ENCODE peak calls at places on chromosomes 3 and 15, in ten cellular contexts. One of them, this sample, is unnamed.

GRCh38 chr3:49554639-49555265 is 475 bp downstream of the BSN start:
- DNase-seq in C1 segment of cervical spinal cord: no peak
- DNase-seq in CD4-positive, CD25-positive, alpha-beta regulatory T cell: peak; percentile 26
- DNase-seq in AG09309: no peak
- DNase-seq in stimulated activated CD4-positive, alpha-beta T cell treated with anti-CD3 and anti-CD28 coated beads, Interleukin-2, amount 100 ng/mL, for 24 hours: peak; percentile 64
- DNase-seq in CD8-positive, alpha-beta T cell: peak; percentile 19
- DNase-seq in cardiac septum: no peak
- DNase-seq in GM23248: no peak
- DNase-seq in GDM1: no peak
- DNase-seq in NCI-H1092 treated with DMSO at 0.1 percent for 48 hours: no peak
- DNase-seq in this sample: peak; percentile 88

GRCh38 chr3:168850109-168850508 is 754.4 kb upstream of the GOLIM4 start:
- DNase-seq in C1 segment of cervical spinal cord: no peak
- DNase-seq in CD4-positive, CD25-positive, alpha-beta regulatory T cell: no peak
- DNase-seq in AG09309: no peak
- DNase-seq in stimulated activated CD4-positive, alpha-beta T cell treated with anti-CD3 and anti-CD28 coated beads, Interleukin-2, amount 100 ng/mL, for 24 hours: no peak
- DNase-seq in CD8-positive, alpha-beta T cell: no peak
- DNase-seq in cardiac septum: no peak
- DNase-seq in GM23248: no peak
- DNase-seq in GDM1: no peak
- DNase-seq in NCI-H1092 treated with DMSO at 0.1 percent for 48 hours: no peak
- DNase-seq in this sample: no peak

GRCh38 chr15:57403532-57403931 is 27.2 kb downstream of the CGNL1 start:
- DNase-seq in C1 segment of cervical spinal cord: no peak
- DNase-seq in CD4-positive, CD25-positive, alpha-beta regulatory T cell: no peak
- DNase-seq in AG09309: no peak
- DNase-seq in stimulated activated CD4-positive, alpha-beta T cell treated with anti-CD3 and anti-CD28 coated beads, Interleukin-2, amount 100 ng/mL, for 24 hours: no peak
- DNase-seq in CD8-positive, alpha-beta T cell: no peak
- DNase-seq in cardiac septum: no peak
- DNase-seq in GM23248: no peak
- DNase-seq in GDM1: no peak
- DNase-seq in NCI-H1092 treated with DMSO at 0.1 percent for 48 hours: no peak
- DNase-seq in this sample: no peak

GRCh38 chr3:13595485-13595884 is 46.6 kb downstream of the FBLN2 start:
- DNase-seq in C1 segment of cervical spinal cord: no peak
- DNase-seq in CD4-positive, CD25-positive, alpha-beta regulatory T cell: no peak
- DNase-seq in AG09309: no peak
- DNase-seq in stimulated activated CD4-positive, alpha-beta T cell treated with anti-CD3 and anti-CD28 coated beads, Interleukin-2, amount 100 ng/mL, for 24 hours: no peak
- DNase-seq in CD8-positive, alpha-beta T cell: no peak
- DNase-seq in cardiac septum: no peak
- DNase-seq in GM23248: no peak
- DNase-seq in GDM1: no peak
- DNase-seq in NCI-H1092 treated with DMSO at 0.1 percent for 48 hours: no peak
- DNase-seq in this sample: peak; percentile 45

GRCh38 chr15:92636950-92637481 is 18.6 kb downstream of the FAM174B start:
- DNase-seq in C1 segment of cervical spinal cord: no peak
- DNase-seq in CD4-positive, CD25-positive, alpha-beta regulatory T cell: no peak
- DNase-seq in AG09309: no peak
- DNase-seq in stimulated activated CD4-positive, alpha-beta T cell treated with anti-CD3 and anti-CD28 coated beads, Interleukin-2, amount 100 ng/mL, for 24 hours: no peak
- DNase-seq in CD8-positive, alpha-beta T cell: no peak
- DNase-seq in cardiac septum: peak; percentile 67
- DNase-seq in GM23248: no peak
- DNase-seq in GDM1: no peak
- DNase-seq in NCI-H1092 treated with DMSO at 0.1 percent for 48 hours: peak; percentile 25
- DNase-seq in this sample: peak; percentile 56

GRCh38 chr3:195116393-195117185 is 154.4 kb downstream of the XXYLT1 start:
- DNase-seq in C1 segment of cervical spinal cord: no peak
- DNase-seq in CD4-positive, CD25-positive, alpha-beta regulatory T cell: no peak
- DNase-seq in AG09309: no peak
- DNase-seq in stimulated activated CD4-positive, alpha-beta T cell treated with anti-CD3 and anti-CD28 coated beads, Interleukin-2, amount 100 ng/mL, for 24 hours: no peak
- DNase-seq in CD8-positive, alpha-beta T cell: no peak
- DNase-seq in cardiac septum: no peak
- DNase-seq in GM23248: no peak
- DNase-seq in GDM1: no peak
- DNase-seq in NCI-H1092 treated with DMSO at 0.1 percent for 48 hours: no peak
- DNase-seq in this sample: no peak

GRCh38 chr15:92617197-92618037 is 38.2 kb downstream of the FAM174B start:
- DNase-seq in C1 segment of cervical spinal cord: no peak
- DNase-seq in CD4-positive, CD25-positive, alpha-beta regulatory T cell: no peak
- DNase-seq in AG09309: no peak
- DNase-seq in stimulated activated CD4-positive, alpha-beta T cell treated with anti-CD3 and anti-CD28 coated beads, Interleukin-2, amount 100 ng/mL, for 24 hours: no peak
- DNase-seq in CD8-positive, alpha-beta T cell: no peak
- DNase-seq in cardiac septum: peak; percentile 83
- DNase-seq in GM23248: peak; percentile 60
- DNase-seq in GDM1: no peak
- DNase-seq in NCI-H1092 treated with DMSO at 0.1 percent for 48 hours: peak; percentile 87
- DNase-seq in this sample: no peak

GRCh38 chr3:107206945-107207344 is 170.3 kb upstream of the CCDC54 start:
- DNase-seq in C1 segment of cervical spinal cord: no peak
- DNase-seq in CD4-positive, CD25-positive, alpha-beta regulatory T cell: no peak
- DNase-seq in AG09309: no peak
- DNase-seq in stimulated activated CD4-positive, alpha-beta T cell treated with anti-CD3 and anti-CD28 coated beads, Interleukin-2, amount 100 ng/mL, for 24 hours: no peak
- DNase-seq in CD8-positive, alpha-beta T cell: no peak
- DNase-seq in cardiac septum: no peak
- DNase-seq in GM23248: peak; percentile 26
- DNase-seq in GDM1: no peak
- DNase-seq in NCI-H1092 treated with DMSO at 0.1 percent for 48 hours: no peak
- DNase-seq in this sample: no peak

GRCh38 chr15:66483131-66483566 is 14.4 kb downstream of the SNAPC5 start:
- DNase-seq in C1 segment of cervical spinal cord: no peak
- DNase-seq in CD4-positive, CD25-positive, alpha-beta regulatory T cell: no peak
- DNase-seq in AG09309: peak; percentile 46
- DNase-seq in stimulated activated CD4-positive, alpha-beta T cell treated with anti-CD3 and anti-CD28 coated beads, Interleukin-2, amount 100 ng/mL, for 24 hours: no peak
- DNase-seq in CD8-positive, alpha-beta T cell: no peak
- DNase-seq in cardiac septum: no peak
- DNase-seq in GM23248: peak; percentile 68
- DNase-seq in GDM1: no peak
- DNase-seq in NCI-H1092 treated with DMSO at 0.1 percent for 48 hours: peak; percentile 33
- DNase-seq in this sample: no peak

GRCh38 chr3:111012388-111013248 is 59.0 kb upstream of the NECTIN3 start:
- DNase-seq in C1 segment of cervical spinal cord: no peak
- DNase-seq in CD4-positive, CD25-positive, alpha-beta regulatory T cell: no peak
- DNase-seq in AG09309: no peak
- DNase-seq in stimulated activated CD4-positive, alpha-beta T cell treated with anti-CD3 and anti-CD28 coated beads, Interleukin-2, amount 100 ng/mL, for 24 hours: no peak
- DNase-seq in CD8-positive, alpha-beta T cell: no peak
- DNase-seq in cardiac septum: no peak
- DNase-seq in GM23248: no peak
- DNase-seq in GDM1: peak; percentile 47
- DNase-seq in NCI-H1092 treated with DMSO at 0.1 percent for 48 hours: no peak
- DNase-seq in this sample: no peak

GRCh38 chr15:74291101-74292071 is 55.3 kb downstream of the CCDC33 start:
- DNase-seq in C1 segment of cervical spinal cord: peak; percentile 16
- DNase-seq in CD4-positive, CD25-positive, alpha-beta regulatory T cell: peak; percentile 66
- DNase-seq in AG09309: peak; percentile 37
- DNase-seq in stimulated activated CD4-positive, alpha-beta T cell treated with anti-CD3 and anti-CD28 coated beads, Interleukin-2, amount 100 ng/mL, for 24 hours: peak; percentile 71
- DNase-seq in CD8-positive, alpha-beta T cell: peak; percentile 49
- DNase-seq in cardiac septum: peak; percentile 89
- DNase-seq in GM23248: peak; percentile 84
- DNase-seq in GDM1: peak; percentile 43
- DNase-seq in NCI-H1092 treated with DMSO at 0.1 percent for 48 hours: no peak
- DNase-seq in this sample: peak; percentile 86

GRCh38 chr3:28672411-28672810 is 323.8 kb upstream of the AZI2 start:
- DNase-seq in C1 segment of cervical spinal cord: no peak
- DNase-seq in CD4-positive, CD25-positive, alpha-beta regulatory T cell: no peak
- DNase-seq in AG09309: no peak
- DNase-seq in stimulated activated CD4-positive, alpha-beta T cell treated with anti-CD3 and anti-CD28 coated beads, Interleukin-2, amount 100 ng/mL, for 24 hours: no peak
- DNase-seq in CD8-positive, alpha-beta T cell: no peak
- DNase-seq in cardiac septum: no peak
- DNase-seq in GM23248: no peak
- DNase-seq in GDM1: no peak
- DNase-seq in NCI-H1092 treated with DMSO at 0.1 percent for 48 hours: no peak
- DNase-seq in this sample: no peak

GRCh38 chr15:63601727-63602185 is 4.6 kb downstream of the FBXL22 start:
- DNase-seq in C1 segment of cervical spinal cord: no peak
- DNase-seq in CD4-positive, CD25-positive, alpha-beta regulatory T cell: no peak
- DNase-seq in AG09309: no peak
- DNase-seq in stimulated activated CD4-positive, alpha-beta T cell treated with anti-CD3 and anti-CD28 coated beads, Interleukin-2, amount 100 ng/mL, for 24 hours: no peak
- DNase-seq in CD8-positive, alpha-beta T cell: no peak
- DNase-seq in cardiac septum: no peak
- DNase-seq in GM23248: no peak
- DNase-seq in GDM1: no peak
- DNase-seq in NCI-H1092 treated with DMSO at 0.1 percent for 48 hours: peak; percentile 46
- DNase-seq in this sample: no peak

GRCh38 chr3:107525101-107525953 is 2.6 kb downstream of the BBX start:
- DNase-seq in C1 segment of cervical spinal cord: peak; percentile 32
- DNase-seq in CD4-positive, CD25-positive, alpha-beta regulatory T cell: peak; percentile 18
- DNase-seq in AG09309: no peak
- DNase-seq in stimulated activated CD4-positive, alpha-beta T cell treated with anti-CD3 and anti-CD28 coated beads, Interleukin-2, amount 100 ng/mL, for 24 hours: peak; percentile 30
- DNase-seq in CD8-positive, alpha-beta T cell: no peak
- DNase-seq in cardiac septum: peak; percentile 73
- DNase-seq in GM23248: peak; percentile 67
- DNase-seq in GDM1: peak; percentile 10
- DNase-seq in NCI-H1092 treated with DMSO at 0.1 percent for 48 hours: no peak
- DNase-seq in this sample: peak; percentile 86

This sample was measured in spleen.